ENCODE peak calls at places on chromosomes 1 and 21, in seven cellular contexts. J is tibial nerve, C is PC-9, F is WERI-Rb-1, O is lower lobe of right lung, D is thoracic aorta, Q is adipocyte. W is an unnamed sample.

GRCh38 chr1:155126494-155127104 is 1.1 kb upstream of the EFNA1 start:
- DNase-seq in D (no peak), C (peak; percentile 63), Q (peak; percentile 54), J (peak; percentile 47), F (peak; percentile 69), O (peak; percentile 92), W (no peak)

GRCh38 chr1:205013683-205014367 is 29.2 kb upstream of the CNTN2 start:
- DNase-seq in O (no peak), F (no peak), Q (no peak), C (peak; percentile 5), D (no peak), J (no peak), W (peak; percentile 36)

GRCh38 chr1:6801998-6802397 is 16.7 kb downstream of the CAMTA1 start:
- DNase-seq in F (no peak), O (no peak), D (no peak), Q (peak; percentile 44), C (no peak), J (no peak), W (no peak)

GRCh38 chr1:201019321-201019977 is 4.1 kb downstream of the KIF21B start:
- DNase-seq in D (no peak), C (peak; percentile 69), J (peak; percentile 36), O (peak; percentile 87), F (peak; percentile 76), Q (peak; percentile 25), W (peak; percentile 75)

GRCh38 chr21:44933938-44934260 is 5.9 kb upstream of the SLX9 start:
- DNase-seq in C (no peak), D (no peak), O (no peak), F (no peak), Q (no peak), J (no peak), W (no peak)

GRCh38 chr21:25626752-25627151 is 12.3 kb upstream of the JAM2 start:
- DNase-seq in D (no peak), F (no peak), J (peak; percentile 15), Q (no peak), C (no peak), O (no peak), W (no peak)

GRCh38 chr21:46045154-46045553 is 52.8 kb upstream of the COL6A2 start:
- DNase-seq in D (no peak), O (no peak), C (no peak), F (no peak), J (no peak), Q (no peak), W (no peak)

GRCh38 chr1:240619901-240620621 is 8.1 kb upstream of the GREM2 start:
- DNase-seq in Q (no peak), O (no peak), F (peak; percentile 95), D (no peak), C (no peak), J (no peak), W (no peak)

GRCh38 chr1:203643213-203644045 is 16.8 kb downstream of the ATP2B4 start:
- DNase-seq in D (no peak), F (no peak), O (no peak), J (no peak), C (no peak), Q (peak; percentile 60), W (peak; percentile 86)

GRCh38 chr1:116717318-116717717 is 36.9 kb upstream of the CD2 start:
- DNase-seq in Q (no peak), D (no peak), C (no peak), F (no peak), O (no peak), J (no peak), W (no peak)

GRCh38 chr1:224582041-224582440 is 34.1 kb upstream of the CNIH3 start:
- DNase-seq in J (no peak), D (no peak), Q (no peak), O (no peak), F (no peak), C (no peak), W (no peak)

GRCh38 chr1:94715311-94715710 is 104.8 kb upstream of the SLC44A3 start:
- DNase-seq in Q (no peak), D (no peak), J (no peak), C (no peak), O (no peak), F (no peak), W (no peak)

GRCh38 chr1:99738858-99739465 is 27.5 kb downstream of the FRRS1 start:
- DNase-seq in J (no peak), C (no peak), D (no peak), F (no peak), Q (no peak), O (no peak), W (no peak)

GRCh38 chr1:54402896-54403295 is 3.3 kb downstream of the SSBP3 start:
- DNase-seq in D (no peak), C (peak; percentile 21), F (no peak), Q (no peak), J (no peak), O (no peak), W (no peak)

GRCh38 chr1:183019860-183020259 is 3.4 kb upstream of the LAMC1 start:
- DNase-seq in Q (peak; percentile 35), J (no peak), C (peak; percentile 17), F (no peak), D (no peak), O (no peak), W (peak; percentile 53)

GRCh38 chr1:25700124-25700523 is 83.5 kb downstream of the MAN1C1 start:
- DNase-seq in Q (peak; percentile 79), F (no peak), D (no peak), C (no peak), J (peak; percentile 72), O (no peak), W (peak; percentile 74)

GRCh38 chr1:40199126-40199525 is 37.9 kb downstream of the RLF start:
- DNase-seq in Q (no peak), J (no peak), O (no peak), D (no peak), F (no peak), C (no peak), W (no peak)

GRCh38 chr1:162383091-162383490 is 1.6 kb downstream of the C1orf226 start:
- DNase-seq in D (no peak), C (no peak), J (no peak), F (no peak), O (no peak), Q (no peak), W (no peak)

GRCh38 chr1:89519779-89520358 is 4.8 kb upstream of the LRRC8B start:
- DNase-seq in O (no peak), D (no peak), Q (peak; percentile 76), J (peak; percentile 34), F (peak; percentile 33), C (no peak), W (no peak)

GRCh38 chr1:53175302-53175913 is 21.2 kb upstream of the CPT2 start:
- DNase-seq in D (no peak), O (no peak), C (no peak), Q (no peak), F (no peak), J (no peak), W (peak; percentile 43)

GRCh38 chr1:47886141-47886540 is 111.0 kb downstream of the TRABD2B start:
- DNase-seq in F (no peak), D (no peak), C (no peak), O (no peak), Q (no peak), J (no peak), W (no peak)

GRCh38 chr1:177928194-177928593 is 41.7 kb downstream of the SEC16B start:
- DNase-seq in F (no peak), J (no peak), O (no peak), C (no peak), D (no peak), Q (no peak), W (peak; percentile 21)

GRCh38 chr1:225485991-225486530 is 58.2 kb upstream of the LBR start:
- DNase-seq in O (no peak), J (no peak), C (no peak), Q (no peak), F (no peak), D (no peak), W (no peak)

GRCh38 chr1:32208891-32209309 is at the start of gene DCDC2B:
- DNase-seq in Q (no peak), J (no peak), C (peak; percentile 93), D (no peak), O (peak; percentile 64), F (peak; percentile 42), W (peak; percentile 47)

GRCh38 chr1:5664906-5665875 is 327.0 kb downstream of the NPHP4 start:
- DNase-seq in J (no peak), O (no peak), C (no peak), F (no peak), Q (no peak), D (no peak), W (no peak)
- H3K9me3 ChIP-seq in J (no peaks in the 10 kb centered on the region), O (no peaks in the 10 kb centered on the region), C (no peaks in the 10 kb centered on the region), F (no peaks in the 10 kb centered on the region), Q (peaks cover 3% of the 10 kb centered on the region), D (no peaks in the 10 kb centered on the region), W (no peaks in the 10 kb centered on the region)

DNA sequence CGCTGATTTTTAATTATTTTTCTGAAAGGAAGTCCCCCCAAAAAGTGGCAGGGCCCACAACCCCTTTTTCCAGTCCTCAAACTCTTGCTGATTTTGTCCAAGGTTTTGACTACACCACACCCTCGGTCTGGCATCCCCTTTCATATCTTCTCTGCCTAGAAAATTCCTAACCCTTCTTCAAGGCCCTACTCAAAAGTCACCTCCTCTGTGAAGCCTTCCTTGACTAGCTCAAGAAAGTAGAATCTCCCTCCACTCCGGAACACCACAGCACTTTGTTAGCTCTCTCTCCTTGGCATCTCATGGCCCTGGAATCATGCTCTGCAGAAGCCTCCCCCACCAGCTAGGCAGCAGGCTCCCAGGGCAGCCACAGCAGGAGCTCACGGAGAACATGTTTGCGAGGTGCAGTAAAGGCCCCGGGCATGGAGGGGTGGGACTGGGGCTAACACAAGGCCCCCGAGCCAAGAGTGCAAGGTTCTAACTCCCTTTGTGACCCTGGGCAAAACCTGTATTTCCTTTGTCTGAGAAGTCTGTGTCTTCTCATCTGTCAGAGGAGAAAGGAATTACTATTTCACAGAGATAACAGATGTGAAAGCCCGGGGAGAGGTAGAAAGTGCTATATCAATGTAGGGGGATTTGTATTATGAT is 17.7 kb upstream of the S100A7 start:
- DNase-seq in J (no peak), F (peak; percentile 44), D (no peak), C (no peak), Q (no peak), O (no peak), W (no peak)
- H3K4me3 ChIP-seq in J (no peak overlapping the region), F (no peak overlapping the region), D (no peak overlapping the region), C (no peak overlapping the region), Q (no peak overlapping the region), O (no peak overlapping the region), W (no peak overlapping the region)

DNA sequence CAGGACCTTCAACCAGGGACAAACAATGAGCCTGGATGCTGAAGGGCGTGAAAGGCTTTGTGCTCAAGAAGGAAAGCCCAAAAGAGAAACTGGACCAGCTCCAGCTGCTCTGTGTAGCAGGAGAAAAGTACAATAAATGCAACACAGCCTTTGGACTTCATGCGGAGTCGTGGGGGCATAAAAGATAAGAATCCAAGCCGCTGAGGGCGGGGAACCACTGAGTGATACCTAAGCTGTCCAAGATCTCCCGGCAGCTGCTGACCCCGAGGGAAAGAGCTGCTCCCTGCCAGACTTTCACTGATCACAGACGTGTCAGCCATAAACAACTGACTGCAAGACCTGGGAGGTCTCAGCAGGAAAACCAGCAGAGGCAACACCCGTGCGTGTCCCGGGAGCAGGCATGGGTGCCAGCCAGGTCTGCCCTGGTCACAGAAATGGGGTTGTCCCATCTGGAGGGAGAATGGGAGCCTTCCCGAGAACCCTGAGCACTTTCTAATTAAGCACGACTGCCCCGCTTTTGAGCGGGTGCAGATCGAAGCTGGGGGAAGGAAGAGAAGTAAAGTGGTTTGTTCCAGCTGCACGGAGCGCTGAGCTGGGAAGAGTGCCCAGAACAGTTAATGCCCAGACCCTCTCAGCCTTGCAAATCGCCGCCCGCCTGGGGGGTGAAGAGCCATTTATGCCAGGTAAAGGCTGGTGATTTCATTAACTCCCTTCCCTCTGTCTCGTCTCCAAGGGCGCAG is 68.3 kb upstream of the TARDBP start:
- DNase-seq in F (peak; percentile 54), Q (peak; percentile 61), O (peak; percentile 51), D (no peak), C (no peak), J (peak; percentile 48), W (peak; percentile 59)
- H3K27me3 ChIP-seq in F (no peaks in the 10 kb centered on the region), Q (peaks cover 79% of the 10 kb centered on the region), O (peaks cover 7% of the 10 kb centered on the region), D (no peaks in the 10 kb centered on the region), C (no peaks in the 10 kb centered on the region), J (no peaks in the 10 kb centered on the region), W (no peaks in the 10 kb centered on the region)

GRCh38 chr21:9758888-9759287 is 762.5 kb upstream of the TPTE start:
- DNase-seq in C (no peak), Q (no peak), D (no peak), F (no peak), J (no peak), O (no peak), W (no peak)
- H3K9me3 ChIP-seq in C (no peaks in the 10 kb centered on the region), Q (no peaks in the 10 kb centered on the region), D (no peaks in the 10 kb centered on the region), F (peaks cover 2% of the 10 kb centered on the region), J (no peaks in the 10 kb centered on the region), O (peaks cover 11% of the 10 kb centered on the region), W (no peaks in the 10 kb centered on the region)